ENCODE peak calls at places on chromosomes 13 and 19, in six cellular contexts. One of them, this sample, is unnamed.

GRCh38 chr19:2167896-2168618 is 4.3 kb downstream of the DOT1L start:
- DNase-seq in SK-N-MC: no peak
- DNase-seq in neural progenitor cell: no peak
- DNase-seq in GM23248: peak
- DNase-seq in endothelial cell of umbilical vein: peak
- DNase-seq in colonic mucosa: peak
- DNase-seq in this sample: no peak

GRCh38 chr13:29496241-29496712 is 99.2 kb downstream of the SLC7A1 start:
- DNase-seq in SK-N-MC: no peak
- DNase-seq in colonic mucosa: no peak
- DNase-seq in neural progenitor cell: no peak
- DNase-seq in GM23248: no peak
- DNase-seq in endothelial cell of umbilical vein: no peak
- DNase-seq in this sample: no peak

GRCh38 chr13:67048084-67048792 is 181.9 kb downstream of the PCDH9 start:
- DNase-seq in SK-N-MC: no peak
- DNase-seq in endothelial cell of umbilical vein: peak
- DNase-seq in neural progenitor cell: peak
- DNase-seq in GM23248: no peak
- DNase-seq in colonic mucosa: no peak
- DNase-seq in this sample: no peak

GRCh38 chr19:8036438-8037099 is 16.0 kb upstream of the CCL25 start:
- DNase-seq in neural progenitor cell: no peak
- DNase-seq in colonic mucosa: no peak
- DNase-seq in SK-N-MC: no peak
- DNase-seq in GM23248: no peak
- DNase-seq in endothelial cell of umbilical vein: no peak
- DNase-seq in this sample: no peak

GRCh38 chr19:50244695-50245094 is 41.3 kb downstream of the MYH14 start:
- DNase-seq in GM23248: no peak
- DNase-seq in neural progenitor cell: no peak
- DNase-seq in SK-N-MC: no peak
- DNase-seq in endothelial cell of umbilical vein: no peak
- DNase-seq in colonic mucosa: no peak
- DNase-seq in this sample: no peak

GRCh38 chr13:77853701-77854100 is 64.9 kb downstream of the EDNRB start:
- DNase-seq in SK-N-MC: no peak
- DNase-seq in neural progenitor cell: peak
- DNase-seq in GM23248: no peak
- DNase-seq in endothelial cell of umbilical vein: no peak
- DNase-seq in colonic mucosa: no peak
- DNase-seq in this sample: peak

GRCh38 chr13:66139250-66139649 is 1090.9 kb downstream of the PCDH9 start:
- DNase-seq in SK-N-MC: no peak
- DNase-seq in neural progenitor cell: no peak
- DNase-seq in GM23248: no peak
- DNase-seq in endothelial cell of umbilical vein: no peak
- DNase-seq in colonic mucosa: no peak
- DNase-seq in this sample: no peak

GRCh38 chr19:55451522-55452380 is 8.7 kb upstream of the SHISA7 start:
- DNase-seq in endothelial cell of umbilical vein: no peak
- DNase-seq in colonic mucosa: no peak
- DNase-seq in GM23248: peak
- DNase-seq in SK-N-MC: no peak
- DNase-seq in neural progenitor cell: peak
- DNase-seq in this sample: no peak

GRCh38 chr13:97781891-97782305 is 171.6 kb upstream of the IPO5 start:
- DNase-seq in colonic mucosa: no peak
- DNase-seq in endothelial cell of umbilical vein: no peak
- DNase-seq in SK-N-MC: no peak
- DNase-seq in neural progenitor cell: no peak
- DNase-seq in GM23248: peak
- DNase-seq in this sample: no peak

GRCh38 chr19:45527731-45528130 is 20.5 kb downstream of the VASP start:
- DNase-seq in SK-N-MC: no peak
- DNase-seq in GM23248: no peak
- DNase-seq in colonic mucosa: no peak
- DNase-seq in endothelial cell of umbilical vein: no peak
- DNase-seq in neural progenitor cell: peak
- DNase-seq in this sample: no peak

GRCh38 chr13:101726681-101727080 is 274.2 kb downstream of the ITGBL1 start:
- DNase-seq in endothelial cell of umbilical vein: no peak
- DNase-seq in GM23248: no peak
- DNase-seq in SK-N-MC: no peak
- DNase-seq in colonic mucosa: no peak
- DNase-seq in neural progenitor cell: no peak
- DNase-seq in this sample: no peak

GRCh38 chr13:101730420-101731000 is 278.0 kb downstream of the ITGBL1 start:
- DNase-seq in colonic mucosa: no peak
- DNase-seq in SK-N-MC: no peak
- DNase-seq in GM23248: peak
- DNase-seq in neural progenitor cell: no peak
- DNase-seq in endothelial cell of umbilical vein: no peak
- DNase-seq in this sample: no peak

GRCh38 chr13:101728021-101728420 is 275.5 kb downstream of the ITGBL1 start:
- DNase-seq in GM23248: no peak
- DNase-seq in endothelial cell of umbilical vein: no peak
- DNase-seq in SK-N-MC: no peak
- DNase-seq in neural progenitor cell: no peak
- DNase-seq in colonic mucosa: no peak
- DNase-seq in this sample: no peak

GRCh38 chr13:101727118-101727517 is 274.6 kb downstream of the ITGBL1 start:
- DNase-seq in endothelial cell of umbilical vein: no peak
- DNase-seq in GM23248: no peak
- DNase-seq in neural progenitor cell: no peak
- DNase-seq in SK-N-MC: no peak
- DNase-seq in colonic mucosa: no peak
- DNase-seq in this sample: no peak

GRCh38 chr13:101728615-101729014 is 276.1 kb downstream of the ITGBL1 start:
- DNase-seq in GM23248: no peak
- DNase-seq in neural progenitor cell: no peak
- DNase-seq in SK-N-MC: no peak
- DNase-seq in colonic mucosa: no peak
- DNase-seq in endothelial cell of umbilical vein: no peak
- DNase-seq in this sample: no peak
- H3K9ac ChIP-seq in GM23248: no peak
- H3K9ac ChIP-seq in neural progenitor cell: no peak
- H3K9ac ChIP-seq in SK-N-MC: no peak
- H3K9ac ChIP-seq in colonic mucosa: no peak
- H3K9ac ChIP-seq in endothelial cell of umbilical vein: no peak
- H3K9ac ChIP-seq in this sample: no peak

GRCh38 chr19:3684817-3685410 is 15.4 kb downstream of the PIP5K1C start:
- DNase-seq in endothelial cell of umbilical vein: no peak
- DNase-seq in SK-N-MC: no peak
- DNase-seq in neural progenitor cell: no peak
- DNase-seq in colonic mucosa: no peak
- DNase-seq in GM23248: no peak
- DNase-seq in this sample: no peak

GRCh38 chr19:3683866-3684816 is 16.1 kb downstream of the PIP5K1C start:
- DNase-seq in GM23248: no peak
- DNase-seq in endothelial cell of umbilical vein: no peak
- DNase-seq in SK-N-MC: peak
- DNase-seq in neural progenitor cell: no peak
- DNase-seq in colonic mucosa: no peak
- DNase-seq in this sample: no peak

GRCh38 chr19:3687774-3688706 is 12.2 kb downstream of the PIP5K1C start:
- DNase-seq in SK-N-MC: no peak
- DNase-seq in neural progenitor cell: peak
- DNase-seq in endothelial cell of umbilical vein: no peak
- DNase-seq in colonic mucosa: peak
- DNase-seq in GM23248: no peak
- DNase-seq in this sample: no peak

GRCh38 chr19:3690551-3691371 is 9.5 kb downstream of the PIP5K1C start:
- DNase-seq in GM23248: no peak
- DNase-seq in neural progenitor cell: no peak
- DNase-seq in endothelial cell of umbilical vein: no peak
- DNase-seq in colonic mucosa: no peak
- DNase-seq in SK-N-MC: no peak
- DNase-seq in this sample: no peak

DNA sequence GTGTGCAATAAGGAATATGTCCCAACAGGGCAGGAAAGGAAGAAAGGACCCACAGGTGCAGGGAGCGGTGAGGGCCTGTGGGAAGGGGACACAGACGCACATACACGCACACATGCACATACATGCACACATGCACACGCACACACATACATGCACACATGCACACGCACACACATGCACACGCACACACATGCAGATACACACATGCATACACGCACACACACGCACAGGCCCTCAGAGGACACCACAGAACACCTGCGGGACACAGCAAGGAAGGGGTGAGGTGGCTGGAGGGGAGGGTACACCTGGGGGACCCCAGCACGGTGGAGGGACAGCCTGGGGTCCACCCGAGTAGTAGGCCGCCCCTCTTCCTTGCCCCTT is 12.9 kb downstream of the PIP5K1C start:
- DNase-seq in colonic mucosa: no peak
- DNase-seq in GM23248: no peak
- DNase-seq in neural progenitor cell: no peak
- DNase-seq in endothelial cell of umbilical vein: no peak
- DNase-seq in SK-N-MC: no peak
- DNase-seq in this sample: no peak
- H3K9ac ChIP-seq in colonic mucosa: peak
- H3K9ac ChIP-seq in GM23248: no peak
- H3K9ac ChIP-seq in neural progenitor cell: no peak
- H3K9ac ChIP-seq in endothelial cell of umbilical vein: no peak
- H3K9ac ChIP-seq in SK-N-MC: no peak
- H3K9ac ChIP-seq in this sample: peak

DNA sequence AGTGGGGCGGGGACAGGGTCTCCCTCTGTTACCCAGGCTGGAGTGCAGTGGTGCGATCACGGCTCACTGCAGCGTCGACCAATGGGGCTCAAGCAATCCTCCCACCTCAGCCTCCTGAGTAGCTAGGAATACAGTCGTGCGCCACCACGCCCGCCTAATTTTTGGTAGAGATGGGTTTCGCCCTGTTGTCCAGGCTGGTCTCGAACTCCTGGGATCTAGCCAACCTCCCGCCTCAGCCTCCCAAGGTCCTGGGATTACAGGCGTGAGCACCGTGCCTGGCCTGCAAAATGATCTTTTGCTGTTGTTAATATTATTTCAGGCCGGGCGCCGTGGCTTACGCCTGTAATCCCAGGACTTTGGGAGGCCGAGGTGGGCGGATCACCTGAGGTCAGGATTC is 621 bp upstream of the TGDS start:
- DNase-seq in colonic mucosa: peak
- DNase-seq in GM23248: no peak
- DNase-seq in neural progenitor cell: no peak
- DNase-seq in endothelial cell of umbilical vein: no peak
- DNase-seq in SK-N-MC: no peak
- DNase-seq in this sample: no peak
- H3K9ac ChIP-seq in colonic mucosa: peak
- H3K9ac ChIP-seq in GM23248: peak
- H3K9ac ChIP-seq in neural progenitor cell: no peak
- H3K9ac ChIP-seq in endothelial cell of umbilical vein: no peak
- H3K9ac ChIP-seq in SK-N-MC: no peak
- H3K9ac ChIP-seq in this sample: no peak

DNA sequence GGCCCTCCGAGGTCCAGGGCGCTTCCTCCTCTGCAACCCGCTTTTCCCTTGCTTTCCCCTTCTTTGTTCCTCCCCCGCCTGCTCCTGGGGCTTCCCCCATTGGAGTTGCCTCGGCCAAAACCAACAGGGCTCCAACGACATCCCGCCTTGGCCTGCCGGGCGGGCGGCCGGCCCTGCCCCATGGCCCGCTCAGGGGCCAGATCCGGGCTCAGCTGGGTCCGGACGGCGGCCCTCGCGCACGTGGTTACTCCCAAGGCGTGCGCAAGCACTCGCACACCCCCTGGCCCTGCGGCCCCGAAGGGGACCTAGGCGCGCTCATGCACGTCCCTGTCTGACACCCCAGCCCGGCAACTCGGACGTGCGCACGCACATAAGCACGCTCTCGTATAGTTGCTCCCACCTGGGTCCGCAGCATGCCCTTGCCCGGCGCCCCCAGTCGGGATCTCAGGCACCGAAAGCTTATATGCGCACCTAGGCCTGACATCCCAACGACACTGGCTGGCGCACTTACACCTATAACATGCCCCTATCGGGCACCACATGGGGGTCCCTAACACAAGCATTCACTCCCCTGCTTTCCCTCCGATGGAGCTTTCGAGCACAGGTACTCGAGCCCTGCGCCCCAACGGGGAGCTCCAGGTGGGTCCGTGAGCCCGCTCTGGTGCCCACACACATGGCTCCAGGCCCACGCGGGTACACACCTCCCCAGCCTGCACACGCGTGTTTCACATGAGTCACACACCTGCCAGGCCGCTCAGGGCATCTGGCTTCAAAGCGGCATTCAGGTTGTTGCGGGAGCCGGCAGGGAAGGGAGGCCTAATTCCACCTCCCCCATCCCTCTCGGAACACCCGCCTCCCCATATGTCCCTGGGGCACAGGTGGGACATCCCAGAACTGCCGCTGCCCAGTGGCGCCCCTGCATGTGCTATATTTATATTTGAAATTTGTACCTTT is 15.0 kb downstream of the NFIX start:
- DNase-seq in GM23248: peak
- DNase-seq in colonic mucosa: no peak
- DNase-seq in neural progenitor cell: no peak
- DNase-seq in endothelial cell of umbilical vein: no peak
- DNase-seq in SK-N-MC: no peak
- DNase-seq in this sample: no peak
- H3K9ac ChIP-seq in GM23248: no peak
- H3K9ac ChIP-seq in colonic mucosa: no peak
- H3K9ac ChIP-seq in neural progenitor cell: no peak
- H3K9ac ChIP-seq in endothelial cell of umbilical vein: no peak
- H3K9ac ChIP-seq in SK-N-MC: no peak
- H3K9ac ChIP-seq in this sample: peak

This sample was measured in NT2/D1.